ENCODE peak calls at places on chromosomes 5 and 9, in five cellular contexts. One of them, this sample, is unnamed.

GRCh38 chr5:139926797-139927503 is 116.1 kb downstream of the NRG2 start:
- DNase-seq in HuH-7: no peak
- DNase-seq in T-helper 2 cell: no peak
- DNase-seq in SJSA1: no peak
- DNase-seq in GOT3: no peak
- DNase-seq in this sample: no peak

GRCh38 chr9:127489471-127490115 is 38.3 kb downstream of the LRSAM1 start:
- DNase-seq in GOT3: no peak
- DNase-seq in HuH-7: no peak
- DNase-seq in T-helper 2 cell: no peak
- DNase-seq in SJSA1: no peak
- DNase-seq in this sample: no peak

GRCh38 chr9:114988962-114989599 is 58.7 kb upstream of the TNFSF8 start:
- DNase-seq in HuH-7: no peak
- DNase-seq in SJSA1: no peak
- DNase-seq in T-helper 2 cell: no peak
- DNase-seq in GOT3: no peak
- DNase-seq in this sample: no peak

GRCh38 chr5:45399041-45399440 is 297.1 kb downstream of the HCN1 start:
- DNase-seq in GOT3: no peak
- DNase-seq in HuH-7: no peak
- DNase-seq in T-helper 2 cell: no peak
- DNase-seq in SJSA1: no peak
- DNase-seq in this sample: no peak

GRCh38 chr5:26582350-26583040 is 455.9 kb downstream of the CDH9 start:
- DNase-seq in GOT3: no peak
- DNase-seq in SJSA1: no peak
- DNase-seq in T-helper 2 cell: no peak
- DNase-seq in HuH-7: no peak
- DNase-seq in this sample: no peak

GRCh38 chr9:137482094-137482781 is 23.1 kb upstream of the NSMF start:
- DNase-seq in T-helper 2 cell: no peak
- DNase-seq in GOT3: no peak
- DNase-seq in SJSA1: peak; percentile 50
- DNase-seq in HuH-7: no peak
- DNase-seq in this sample: no peak

GRCh38 chr9:136146126-136147037 is 27.7 kb upstream of the TMEM250 start:
- DNase-seq in GOT3: no peak
- DNase-seq in HuH-7: no peak
- DNase-seq in SJSA1: no peak
- DNase-seq in T-helper 2 cell: no peak
- DNase-seq in this sample: no peak

GRCh38 chr9:18666987-18667772 is 193.2 kb downstream of the ADAMTSL1 start:
- DNase-seq in T-helper 2 cell: no peak
- DNase-seq in HuH-7: no peak
- DNase-seq in SJSA1: no peak
- DNase-seq in GOT3: no peak
- DNase-seq in this sample: no peak

GRCh38 chr9:136091582-136092352 is 3.3 kb downstream of the NACC2 start:
- DNase-seq in GOT3: no peak
- DNase-seq in T-helper 2 cell: no peak
- DNase-seq in SJSA1: no peak
- DNase-seq in HuH-7: no peak
- DNase-seq in this sample: no peak

This sample was measured in ascending aorta.